ENCODE peak calls at places on chromosome 11, in six cellular contexts. X, H, E, O, K and A are unnamed samples.

GRCh38 chr11:126821832-126822231 is 178.7 kb downstream of the KIRREL3 start:
- DNase-seq in E (no peak), H (no peak), X (no peak), O (no peak), K (no peak), A (no peak)

GRCh38 chr11:18624161-18624560 is 10.0 kb downstream of the SPTY2D1 start:
- DNase-seq in X (no peak), K (no peak), H (no peak), E (no peak), O (no peak), A (no peak)

GRCh38 chr11:57349491-57350274 is 11.5 kb downstream of the P2RX3 start:
- DNase-seq in K (peak), X (peak), O (peak), H (peak), E (peak), A (no peak)

GRCh38 chr11:131370901-131371790 is 731 bp downstream of the NTM start:
- DNase-seq in E (no peak), O (no peak), X (no peak), K (no peak), H (no peak), A (no peak)

GRCh38 chr11:134369656-134370525 is 38.1 kb downstream of the GLB1L2 start:
- DNase-seq in H (no peak), E (no peak), O (no peak), K (no peak), X (no peak), A (no peak)

GRCh38 chr11:76280151-76280881 is 74.0 kb upstream of the WNT11 start:
- DNase-seq in K (no peak), H (no peak), X (no peak), O (no peak), E (no peak), A (no peak)

GRCh38 chr11:11148104-11148509 is 204.9 kb downstream of the CSNK2A3 start:
- DNase-seq in K (no peak), H (no peak), X (peak), E (no peak), O (peak), A (peak)

GRCh38 chr11:100672483-100673038 is 14.5 kb upstream of the ARHGAP42 start:
- DNase-seq in E (no peak), H (no peak), K (no peak), O (no peak), X (no peak), A (no peak)

GRCh38 chr11:65058012-65058411 is 341 bp downstream of the NAALADL1 start:
- DNase-seq in O (no peak), X (no peak), K (no peak), E (no peak), H (no peak), A (no peak)

GRCh38 chr11:2807801-2808241 is 77.8 kb downstream of the CDKN1C start:
- DNase-seq in X (no peak), K (no peak), O (no peak), E (no peak), H (no peak), A (no peak)

GRCh38 chr11:63917685-63918523 is 940 bp upstream of the RCOR2 start:
- DNase-seq in K (peak), E (peak), O (peak), H (peak), X (peak), A (no peak)

GRCh38 chr11:2122907-2123627 is 16.1 kb downstream of the IGF2 start:
- DNase-seq in O (no peak), H (no peak), X (no peak), E (no peak), K (no peak), A (no peak)

GRCh38 chr11:46631676-46632075 is 14.3 kb downstream of the ATG13 start:
- DNase-seq in K (no peak), H (no peak), O (no peak), E (no peak), X (no peak), A (no peak)

GRCh38 chr11:44627911-44628729 is 62.7 kb downstream of the CD82 start:
- DNase-seq in E (no peak), K (no peak), H (no peak), X (peak), O (peak), A (no peak)

GRCh38 chr11:126072141-126072741 is 9.6 kb upstream of the CDON start:
- DNase-seq in H (no peak), O (no peak), K (no peak), E (no peak), X (no peak), A (no peak)

GRCh38 chr11:94583213-94583884 is 16.2 kb downstream of the PIWIL4 start:
- DNase-seq in O (no peak), X (no peak), K (no peak), H (no peak), E (no peak), A (no peak)

GRCh38 chr11:125569913-125570621 is 790 bp downstream of the EI24 start:
- DNase-seq in X (no peak), O (peak), K (no peak), E (peak), H (no peak), A (no peak)

GRCh38 chr11:26522912-26523610 is 49.0 kb downstream of the MUC15 start:
- DNase-seq in K (no peak), E (peak), X (peak), H (no peak), O (peak), A (no peak)

GRCh38 chr11:29328961-29329441 is 687.8 kb downstream of the KCNA4 start:
- DNase-seq in O (peak), X (peak), H (peak), K (peak), E (peak), A (peak)

GRCh38 chr11:112025682-112026081 is 474 bp downstream of the DLAT start:
- DNase-seq in K (no peak), X (no peak), O (peak), E (peak), H (no peak), A (no peak)

GRCh38 chr11:45988922-45989321 is 66.5 kb downstream of the LARGE2 start:
- DNase-seq in H (no peak), X (no peak), O (no peak), E (no peak), K (no peak), A (no peak)

GRCh38 chr11:73366953-73367352 is 9.2 kb upstream of the RELT start:
- DNase-seq in H (no peak), X (no peak), O (no peak), K (no peak), E (no peak), A (no peak)
- H2AFZ ChIP-seq in H (no peak), X (no peak), O (no peak), K (no peak), E (no peak), A (no peak)

DNA sequence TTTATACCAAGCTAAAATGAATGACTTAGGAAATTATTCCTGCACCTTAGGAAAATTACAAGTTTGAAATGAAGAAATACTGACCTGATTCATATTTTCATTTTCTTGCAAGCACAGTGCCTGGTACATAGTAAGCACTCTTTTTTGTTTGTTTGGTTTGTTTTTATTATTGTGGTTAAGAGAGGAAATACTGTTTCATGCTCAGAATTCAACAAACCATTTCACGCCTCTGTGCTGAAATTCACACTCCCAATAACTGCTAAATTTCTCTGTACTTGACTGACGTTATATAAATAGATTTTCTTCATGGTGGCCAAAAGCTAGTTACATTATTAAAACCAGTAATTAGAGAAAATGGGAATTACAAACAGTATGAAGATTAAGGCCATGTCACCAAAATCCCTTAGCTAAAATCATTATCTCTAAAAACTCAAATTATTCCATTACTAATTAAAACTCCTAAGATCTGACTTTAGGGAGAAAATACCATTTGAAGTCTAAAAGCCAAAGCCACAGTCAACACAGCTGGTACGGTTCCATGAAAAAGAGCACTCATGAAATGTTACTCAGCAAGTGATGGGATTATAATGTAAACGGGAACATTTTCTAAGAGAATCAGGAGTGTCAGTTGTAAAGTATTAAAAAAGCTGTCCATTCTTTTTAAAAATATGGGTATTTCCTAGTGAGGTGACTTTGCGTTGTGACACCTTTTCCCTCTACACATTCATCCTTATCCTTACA is 77.8 kb upstream of the DDI1 start:
- DNase-seq in E (no peak), H (no peak), O (no peak), X (no peak), K (no peak), A (no peak)
- H2AFZ ChIP-seq in E (peak), H (no peak), O (no peak), X (no peak), K (no peak), A (no peak)

GRCh38 chr11:118633979-118634378 is 26.6 kb downstream of the PHLDB1 start:
- DNase-seq in E (no peak), H (no peak), O (peak), X (no peak), K (no peak), A (no peak)
- H2AFZ ChIP-seq in E (no peak), H (no peak), O (no peak), X (no peak), K (no peak), A (no peak)

GRCh38 chr11:70878366-70878765 is 374.0 kb downstream of the SHANK2 start:
- DNase-seq in E (no peak), X (no peak), H (no peak), K (no peak), O (no peak), A (no peak)
- H2AFZ ChIP-seq in E (no peak), X (no peak), H (no peak), K (no peak), O (no peak), A (no peak)

GRCh38 chr11:117597083-117597482 is 199.9 kb downstream of the DSCAML1 start:
- DNase-seq in K (peak), H (peak), O (peak), E (peak), X (peak), A (peak)
- H2AFZ ChIP-seq in K (no peak), H (no peak), O (no peak), E (no peak), X (no peak), A (no peak)

DNA sequence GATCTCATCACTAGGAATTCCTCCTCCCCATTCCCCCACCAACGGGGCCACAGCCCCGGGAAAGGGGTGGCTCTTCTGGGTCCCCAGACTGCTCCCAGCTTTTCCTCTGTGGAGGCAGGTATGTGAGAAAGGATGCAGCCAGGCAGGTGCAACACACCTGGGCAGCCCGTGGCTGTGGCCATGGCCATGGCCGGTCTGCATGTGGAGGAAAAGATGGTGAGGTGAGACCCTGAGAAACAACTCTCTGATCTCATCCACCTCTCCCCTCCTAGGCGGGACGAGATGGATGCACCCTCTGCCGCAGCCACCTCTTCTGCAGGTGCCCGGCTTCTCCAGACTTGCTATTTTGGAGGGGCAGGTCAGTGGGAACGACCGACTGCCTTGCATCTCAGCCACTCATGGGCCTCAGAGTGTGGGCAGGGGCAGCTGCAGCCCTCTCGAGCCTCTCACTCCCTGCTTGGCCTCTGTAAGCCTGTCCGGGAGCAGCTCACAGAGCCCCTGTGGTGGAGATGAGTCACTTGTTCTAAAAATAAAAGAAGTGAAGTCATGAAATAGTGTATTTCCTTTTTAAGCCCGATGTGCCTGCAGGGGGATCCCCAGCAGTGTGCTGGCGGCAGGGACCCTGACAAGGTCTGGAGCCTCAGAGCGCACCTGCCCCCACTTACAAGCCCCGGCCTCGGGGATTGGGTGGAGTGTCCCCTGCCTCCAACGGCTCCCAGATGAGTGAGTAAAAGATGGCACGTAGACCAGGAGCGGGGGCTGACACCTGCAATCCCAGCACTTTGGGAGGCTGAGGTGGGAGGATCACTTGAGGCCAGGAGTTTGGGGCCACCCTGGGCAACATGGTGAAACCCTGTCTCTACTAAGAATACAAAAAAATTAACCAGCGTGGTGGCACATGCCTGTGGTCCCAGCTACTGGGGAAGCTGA is 10.7 kb downstream of the SMIM38 start:
- DNase-seq in K (peak), X (peak), O (peak), E (peak), H (peak), A (peak)
- H2AFZ ChIP-seq in K (no peak), X (no peak), O (no peak), E (no peak), H (no peak), A (no peak)

DNA sequence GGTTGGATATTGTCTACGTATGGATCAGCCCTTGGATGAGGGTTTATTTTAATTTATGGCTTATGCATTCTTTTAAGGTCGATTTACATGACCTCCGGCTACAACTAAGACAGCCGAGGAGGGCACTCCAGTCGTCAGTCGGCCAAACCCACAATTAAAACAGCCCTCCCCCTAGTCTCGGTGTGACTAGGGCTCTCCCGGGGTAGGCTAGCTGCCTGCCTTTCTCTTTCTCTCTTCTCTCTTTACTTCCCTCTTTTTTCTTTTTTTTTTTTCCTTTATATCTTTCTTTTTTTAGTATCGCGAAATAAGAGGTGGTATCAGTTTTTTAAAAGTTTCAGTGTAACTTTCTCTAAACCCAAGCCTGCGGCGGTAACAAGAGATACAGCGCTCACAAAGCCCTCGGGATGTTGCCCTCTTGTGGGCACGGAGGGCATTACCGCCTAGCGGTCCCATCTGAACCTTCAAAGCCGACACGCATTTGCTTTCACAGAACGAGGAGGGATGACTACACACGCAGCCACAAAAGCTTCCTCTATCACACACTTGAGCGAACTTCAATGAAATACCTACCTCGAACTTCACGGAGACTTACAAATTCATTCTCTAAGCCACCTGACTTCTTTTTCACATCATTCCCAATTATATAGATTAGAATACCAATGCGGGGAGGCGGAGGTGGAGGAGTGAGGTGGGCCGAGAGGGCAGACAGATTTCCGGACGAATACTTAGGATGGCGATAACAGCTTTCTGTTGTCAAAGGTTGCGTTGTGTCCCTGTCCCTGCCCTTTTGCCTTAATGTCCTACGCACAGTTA is 132.3 kb upstream of the C11orf58 start:
- DNase-seq in O (peak), X (peak), K (peak), H (peak), E (peak), A (peak)
- H2AFZ ChIP-seq in O (peak), X (peak), K (peak), H (peak), E (no peak), A (peak)

GRCh38 chr11:23903044-23903704 is 593.7 kb upstream of the LUZP2 start:
- DNase-seq in K (no peak), H (peak), E (no peak), X (peak), O (peak), A (peak)
- H2AFZ ChIP-seq in K (no peak), H (no peak), E (no peak), X (no peak), O (peak), A (no peak)

GRCh38 chr11:61947486-61948210 is 2.5 kb upstream of the BEST1 start:
- DNase-seq in H (peak), O (peak), K (peak), X (peak), E (peak), A (no peak)
- H2AFZ ChIP-seq in H (no peak), O (no peak), K (peak), X (no peak), E (no peak), A (no peak)

GRCh38 chr11:116454020-116454645 is 318.7 kb downstream of the BUD13 start:
- DNase-seq in O (peak), K (no peak), X (peak), E (peak), H (peak), A (peak)
- H2AFZ ChIP-seq in O (no peak), K (no peak), X (no peak), E (no peak), H (no peak), A (no peak)